ENCODE peak calls at places on chromosomes 5 and 9, in ten cellular contexts. One of them, this sample, is unnamed.

GRCh38 chr9:127905788-127906191 is 6.4 kb upstream of the ST6GALNAC6 start:
- DNase-seq in lower lobe of right lung: peak; percentile 72
- DNase-seq in left lung: no peak
- DNase-seq in mesendoderm: no peak
- DNase-seq in mammary epithelial cell: no peak
- DNase-seq in endodermal cell: no peak
- DNase-seq in stomach: no peak
- DNase-seq in tibial nerve: no peak
- DNase-seq in esophagus squamous epithelium: no peak
- DNase-seq in DND-41: no peak
- DNase-seq in this sample: peak; percentile 76

GRCh38 chr9:95206143-95206542 is 111.4 kb downstream of the FANCC start:
- DNase-seq in lower lobe of right lung: no peak
- DNase-seq in left lung: no peak
- DNase-seq in mesendoderm: no peak
- DNase-seq in mammary epithelial cell: no peak
- DNase-seq in endodermal cell: no peak
- DNase-seq in stomach: no peak
- DNase-seq in tibial nerve: no peak
- DNase-seq in esophagus squamous epithelium: no peak
- DNase-seq in DND-41: no peak
- DNase-seq in this sample: no peak

GRCh38 chr9:111926421-111926875 is 29.8 kb downstream of the UGCG start:
- DNase-seq in lower lobe of right lung: peak; percentile 53
- DNase-seq in left lung: no peak
- DNase-seq in mesendoderm: no peak
- DNase-seq in mammary epithelial cell: no peak
- DNase-seq in endodermal cell: no peak
- DNase-seq in stomach: no peak
- DNase-seq in tibial nerve: no peak
- DNase-seq in esophagus squamous epithelium: peak; percentile 21
- DNase-seq in DND-41: peak; percentile 85
- DNase-seq in this sample: no peak

GRCh38 chr5:178627259-178627598 is 379 bp upstream of the CLK4 start:
- DNase-seq in lower lobe of right lung: no peak
- DNase-seq in left lung: no peak
- DNase-seq in mesendoderm: peak; percentile 74
- DNase-seq in mammary epithelial cell: no peak
- DNase-seq in endodermal cell: no peak
- DNase-seq in stomach: no peak
- DNase-seq in tibial nerve: no peak
- DNase-seq in esophagus squamous epithelium: no peak
- DNase-seq in DND-41: no peak
- DNase-seq in this sample: no peak

GRCh38 chr5:10374032-10374431 is 20.5 kb downstream of the MARCHF6 start:
- DNase-seq in lower lobe of right lung: no peak
- DNase-seq in left lung: no peak
- DNase-seq in mesendoderm: no peak
- DNase-seq in mammary epithelial cell: no peak
- DNase-seq in endodermal cell: no peak
- DNase-seq in stomach: no peak
- DNase-seq in tibial nerve: no peak
- DNase-seq in esophagus squamous epithelium: no peak
- DNase-seq in DND-41: no peak
- DNase-seq in this sample: no peak

GRCh38 chr5:169637085-169637855 is at the start of gene DOCK2:
- DNase-seq in lower lobe of right lung: peak; percentile 87
- DNase-seq in left lung: peak; percentile 97
- DNase-seq in mesendoderm: peak; percentile 15
- DNase-seq in mammary epithelial cell: no peak
- DNase-seq in endodermal cell: peak; percentile 67
- DNase-seq in stomach: peak; percentile 58
- DNase-seq in tibial nerve: no peak
- DNase-seq in esophagus squamous epithelium: peak; percentile 14
- DNase-seq in DND-41: peak; percentile 88
- DNase-seq in this sample: peak; percentile 87

GRCh38 chr9:35516481-35516880 is 26.6 kb downstream of the RUSC2 start:
- DNase-seq in lower lobe of right lung: no peak
- DNase-seq in left lung: no peak
- DNase-seq in mesendoderm: peak; percentile 82
- DNase-seq in mammary epithelial cell: peak; percentile 42
- DNase-seq in endodermal cell: no peak
- DNase-seq in stomach: no peak
- DNase-seq in tibial nerve: no peak
- DNase-seq in esophagus squamous epithelium: no peak
- DNase-seq in DND-41: no peak
- DNase-seq in this sample: no peak

GRCh38 chr5:118258223-118258622 is 730.1 kb downstream of the DTWD2 start:
- DNase-seq in lower lobe of right lung: no peak
- DNase-seq in left lung: no peak
- DNase-seq in mesendoderm: no peak
- DNase-seq in mammary epithelial cell: no peak
- DNase-seq in endodermal cell: no peak
- DNase-seq in stomach: no peak
- DNase-seq in tibial nerve: no peak
- DNase-seq in esophagus squamous epithelium: no peak
- DNase-seq in DND-41: no peak
- DNase-seq in this sample: no peak

GRCh38 chr9:99561435-99562262 is 260.0 kb upstream of the NR4A3 start:
- DNase-seq in lower lobe of right lung: no peak
- DNase-seq in left lung: no peak
- DNase-seq in mesendoderm: no peak
- DNase-seq in mammary epithelial cell: no peak
- DNase-seq in endodermal cell: no peak
- DNase-seq in stomach: no peak
- DNase-seq in tibial nerve: no peak
- DNase-seq in esophagus squamous epithelium: no peak
- DNase-seq in DND-41: no peak
- DNase-seq in this sample: no peak

GRCh38 chr5:159987031-159987674 is 21.8 kb upstream of the TTC1 start:
- DNase-seq in lower lobe of right lung: peak; percentile 90
- DNase-seq in left lung: peak; percentile 94
- DNase-seq in mesendoderm: peak; percentile 82
- DNase-seq in mammary epithelial cell: peak; percentile 76
- DNase-seq in endodermal cell: peak; percentile 95
- DNase-seq in stomach: peak; percentile 92
- DNase-seq in tibial nerve: peak; percentile 21
- DNase-seq in esophagus squamous epithelium: peak; percentile 15
- DNase-seq in DND-41: peak; percentile 55
- DNase-seq in this sample: peak; percentile 92

GRCh38 chr9:119802621-119803020 is 433.4 kb upstream of the BRINP1 start:
- DNase-seq in lower lobe of right lung: peak; percentile 45
- DNase-seq in left lung: peak; percentile 49
- DNase-seq in mesendoderm: no peak
- DNase-seq in mammary epithelial cell: no peak
- DNase-seq in endodermal cell: peak; percentile 48
- DNase-seq in stomach: no peak
- DNase-seq in tibial nerve: no peak
- DNase-seq in esophagus squamous epithelium: no peak
- DNase-seq in DND-41: no peak
- DNase-seq in this sample: no peak

GRCh38 chr9:76585487-76586459 is 126.8 kb downstream of the GCNT1 start:
- DNase-seq in lower lobe of right lung: no peak
- DNase-seq in left lung: no peak
- DNase-seq in mesendoderm: no peak
- DNase-seq in mammary epithelial cell: no peak
- DNase-seq in endodermal cell: no peak
- DNase-seq in stomach: no peak
- DNase-seq in tibial nerve: no peak
- DNase-seq in esophagus squamous epithelium: no peak
- DNase-seq in DND-41: no peak
- DNase-seq in this sample: no peak

GRCh38 chr5:150075233-150075632 is 11.1 kb downstream of the CSF1R start:
- DNase-seq in lower lobe of right lung: no peak
- DNase-seq in left lung: peak; percentile 43
- DNase-seq in mesendoderm: no peak
- DNase-seq in mammary epithelial cell: no peak
- DNase-seq in endodermal cell: no peak
- DNase-seq in stomach: peak; percentile 17
- DNase-seq in tibial nerve: no peak
- DNase-seq in esophagus squamous epithelium: no peak
- DNase-seq in DND-41: no peak
- DNase-seq in this sample: no peak

GRCh38 chr5:37836173-37837100 is 3.4 kb downstream of the GDNF start:
- DNase-seq in lower lobe of right lung: no peak
- DNase-seq in left lung: no peak
- DNase-seq in mesendoderm: peak; percentile 51
- DNase-seq in mammary epithelial cell: peak; percentile 17
- DNase-seq in endodermal cell: peak; percentile 82
- DNase-seq in stomach: no peak
- DNase-seq in tibial nerve: no peak
- DNase-seq in esophagus squamous epithelium: no peak
- DNase-seq in DND-41: no peak
- DNase-seq in this sample: no peak

GRCh38 chr5:180085837-180086236 is 14.3 kb upstream of the RNF130 start:
- DNase-seq in lower lobe of right lung: no peak
- DNase-seq in left lung: no peak
- DNase-seq in mesendoderm: peak; percentile 71
- DNase-seq in mammary epithelial cell: no peak
- DNase-seq in endodermal cell: peak; percentile 58
- DNase-seq in stomach: no peak
- DNase-seq in tibial nerve: no peak
- DNase-seq in esophagus squamous epithelium: no peak
- DNase-seq in DND-41: peak; percentile 42
- DNase-seq in this sample: no peak

GRCh38 chr9:113973963-113974413 is 97.9 kb downstream of the ZNF618 start:
- DNase-seq in lower lobe of right lung: no peak
- DNase-seq in left lung: no peak
- DNase-seq in mesendoderm: peak; percentile 33
- DNase-seq in mammary epithelial cell: no peak
- DNase-seq in endodermal cell: no peak
- DNase-seq in stomach: peak; percentile 39
- DNase-seq in tibial nerve: no peak
- DNase-seq in esophagus squamous epithelium: no peak
- DNase-seq in DND-41: no peak
- DNase-seq in this sample: no peak

GRCh38 chr9:121658166-121658565 is 6.7 kb downstream of the DAB2IP start:
- DNase-seq in lower lobe of right lung: no peak
- DNase-seq in left lung: no peak
- DNase-seq in mesendoderm: no peak
- DNase-seq in mammary epithelial cell: no peak
- DNase-seq in endodermal cell: no peak
- DNase-seq in stomach: peak; percentile 61
- DNase-seq in tibial nerve: no peak
- DNase-seq in esophagus squamous epithelium: no peak
- DNase-seq in DND-41: no peak
- DNase-seq in this sample: no peak

GRCh38 chr5:67620386-67621039 is 423.9 kb upstream of the CD180 start:
- DNase-seq in lower lobe of right lung: no peak
- DNase-seq in left lung: no peak
- DNase-seq in mesendoderm: no peak
- DNase-seq in mammary epithelial cell: peak; percentile 17
- DNase-seq in endodermal cell: no peak
- DNase-seq in stomach: no peak
- DNase-seq in tibial nerve: no peak
- DNase-seq in esophagus squamous epithelium: no peak
- DNase-seq in DND-41: no peak
- DNase-seq in this sample: no peak
- H3K27ac ChIP-seq in lower lobe of right lung: no peak overlapping the region
- H3K27ac ChIP-seq in left lung: no peak overlapping the region
- H3K27ac ChIP-seq in mesendoderm: no peak overlapping the region
- H3K27ac ChIP-seq in mammary epithelial cell: no peak overlapping the region
- H3K27ac ChIP-seq in endodermal cell: no peak overlapping the region
- H3K27ac ChIP-seq in stomach: no peak overlapping the region
- H3K27ac ChIP-seq in tibial nerve: no peak overlapping the region
- H3K27ac ChIP-seq in esophagus squamous epithelium: peak overlapping the region; percentile 30
- H3K27ac ChIP-seq in DND-41: no peak overlapping the region
- H3K27ac ChIP-seq in this sample: no peak overlapping the region

DNA sequence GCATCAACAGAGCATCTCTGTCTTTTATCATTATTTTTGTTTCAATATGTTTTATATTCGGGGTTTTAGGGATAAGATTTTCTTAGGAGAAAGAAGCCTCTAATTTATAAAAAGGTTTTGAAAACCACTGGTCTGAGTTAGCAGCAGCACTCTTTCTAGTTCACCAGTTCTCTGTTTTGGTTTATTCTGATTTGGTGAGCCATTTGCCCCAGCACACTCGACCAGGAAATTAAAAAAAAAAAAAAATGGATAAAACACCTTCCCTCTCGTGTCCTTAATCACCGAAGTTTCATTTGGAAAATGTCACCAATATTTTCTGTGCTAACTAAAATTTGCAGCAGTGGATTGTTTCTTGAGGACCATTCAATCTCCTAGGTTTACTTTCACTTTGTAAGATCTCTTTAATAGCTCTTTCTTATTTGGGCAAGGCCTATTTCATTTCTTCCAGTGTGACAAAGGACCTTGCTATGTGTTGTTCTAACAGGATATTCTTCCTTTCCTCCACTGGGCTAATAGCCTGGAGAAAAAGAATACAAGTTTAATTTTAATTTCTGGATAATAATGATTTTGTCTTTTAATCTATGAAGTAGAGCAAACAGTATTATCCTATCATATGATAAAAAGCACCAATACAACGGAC is 57.8 kb upstream of the ANXA1 start:
- DNase-seq in lower lobe of right lung: no peak
- DNase-seq in left lung: no peak
- DNase-seq in mesendoderm: no peak
- DNase-seq in mammary epithelial cell: no peak
- DNase-seq in endodermal cell: no peak
- DNase-seq in stomach: no peak
- DNase-seq in tibial nerve: no peak
- DNase-seq in esophagus squamous epithelium: no peak
- DNase-seq in DND-41: no peak
- DNase-seq in this sample: no peak
- H3K4me3 ChIP-seq in lower lobe of right lung: peak overlapping the region; percentile 31
- H3K4me3 ChIP-seq in left lung: no peak overlapping the region
- H3K4me3 ChIP-seq in mesendoderm: no peak overlapping the region
- H3K4me3 ChIP-seq in mammary epithelial cell: no peak overlapping the region
- H3K4me3 ChIP-seq in endodermal cell: no peak overlapping the region
- H3K4me3 ChIP-seq in stomach: no peak overlapping the region
- H3K4me3 ChIP-seq in tibial nerve: no peak overlapping the region
- H3K4me3 ChIP-seq in esophagus squamous epithelium: no peak overlapping the region
- H3K4me3 ChIP-seq in DND-41: no peak overlapping the region
- H3K4me3 ChIP-seq in this sample: peak overlapping the region; percentile 17

DNA sequence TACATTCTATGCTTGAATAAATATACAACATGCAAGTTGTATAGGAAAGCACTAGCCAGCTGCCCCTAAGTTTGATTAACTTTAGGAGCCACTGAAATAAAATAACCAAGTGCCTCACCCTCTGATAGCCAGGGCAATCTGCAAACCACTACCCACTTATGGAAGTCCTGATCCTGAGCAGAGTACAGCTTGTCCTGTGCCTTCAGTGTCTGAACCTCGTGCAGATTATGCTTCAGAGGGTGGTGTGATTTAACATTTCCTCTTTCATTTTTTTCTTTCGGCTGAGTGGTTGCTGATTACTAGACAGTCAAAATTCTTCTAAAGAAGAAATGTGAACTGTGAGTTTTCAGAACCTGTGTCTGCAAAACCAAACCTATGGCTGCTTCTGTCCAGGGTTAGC is 327.7 kb downstream of the PIK3R1 start:
- DNase-seq in lower lobe of right lung: no peak
- DNase-seq in left lung: no peak
- DNase-seq in mesendoderm: no peak
- DNase-seq in mammary epithelial cell: no peak
- DNase-seq in endodermal cell: no peak
- DNase-seq in stomach: no peak
- DNase-seq in tibial nerve: no peak
- DNase-seq in esophagus squamous epithelium: no peak
- DNase-seq in DND-41: no peak
- DNase-seq in this sample: no peak
- H3K4me1 ChIP-seq in lower lobe of right lung: no peaks in the 10 kb centered on the region
- H3K4me1 ChIP-seq in left lung: no peaks in the 10 kb centered on the region
- H3K4me1 ChIP-seq in mesendoderm: no peaks in the 10 kb centered on the region
- H3K4me1 ChIP-seq in mammary epithelial cell: peaks cover 20% of the 10 kb centered on the region
- H3K4me1 ChIP-seq in endodermal cell: no peaks in the 10 kb centered on the region
- H3K4me1 ChIP-seq in stomach: no peaks in the 10 kb centered on the region
- H3K4me1 ChIP-seq in tibial nerve: no peaks in the 10 kb centered on the region
- H3K4me1 ChIP-seq in esophagus squamous epithelium: peaks cover 17% of the 10 kb centered on the region
- H3K4me1 ChIP-seq in DND-41: no peaks in the 10 kb centered on the region
- H3K4me1 ChIP-seq in this sample: no peaks in the 10 kb centered on the region

GRCh38 chr5:14148890-14149671 is 5.9 kb downstream of the TRIO start:
- DNase-seq in lower lobe of right lung: no peak
- DNase-seq in left lung: no peak
- DNase-seq in mesendoderm: peak; percentile 60
- DNase-seq in mammary epithelial cell: no peak
- DNase-seq in endodermal cell: peak; percentile 68
- DNase-seq in stomach: no peak
- DNase-seq in tibial nerve: no peak
- DNase-seq in esophagus squamous epithelium: no peak
- DNase-seq in DND-41: no peak
- DNase-seq in this sample: no peak
- H3K27ac ChIP-seq in lower lobe of right lung: no peak overlapping the region
- H3K27ac ChIP-seq in left lung: no peak overlapping the region
- H3K27ac ChIP-seq in mesendoderm: no peak overlapping the region
- H3K27ac ChIP-seq in mammary epithelial cell: no peak overlapping the region
- H3K27ac ChIP-seq in endodermal cell: no peak overlapping the region
- H3K27ac ChIP-seq in stomach: peak overlapping the region; percentile 97
- H3K27ac ChIP-seq in tibial nerve: no peak overlapping the region
- H3K27ac ChIP-seq in esophagus squamous epithelium: no peak overlapping the region
- H3K27ac ChIP-seq in DND-41: no peak overlapping the region
- H3K27ac ChIP-seq in this sample: no peak overlapping the region